ENCODE peak calls at places on chromosomes 7 and 10, in eight cellular contexts. K is KG1; F is GM12891; R is CD8-positive, alpha-beta memory T cell; T is coronary artery; A is NCI-H460; C is NCI-H187 treated with DMSO at 0.1 percent for 48 hours; E is cardiac muscle cell. Q is an unnamed sample.

GRCh38 chr7:16847381-16847860 is 34.4 kb downstream of the AGR3 start:
- DNase-seq in E (peak), R (no peak), T (no peak), K (no peak), C (peak), A (peak), F (no peak), Q (no peak)

GRCh38 chr10:31912898-31913847 is 15.5 kb downstream of the ARHGAP12 start:
- DNase-seq in C (no peak), F (no peak), K (no peak), A (no peak), T (no peak), E (no peak), R (no peak), Q (no peak)

GRCh38 chr10:71727429-71728217 is 8.0 kb upstream of the C10orf105 start:
- DNase-seq in C (no peak), F (peak), A (peak), E (peak), T (no peak), K (peak), R (peak), Q (peak)

GRCh38 chr7:23471090-23471859 is 984 bp upstream of the IGF2BP3 start:
- DNase-seq in E (peak), T (no peak), C (no peak), K (no peak), A (peak), F (peak), R (no peak), Q (no peak)

GRCh38 chr7:69448071-69448470 is 150.2 kb upstream of the AUTS2 start:
- DNase-seq in F (no peak), A (no peak), E (no peak), T (no peak), R (no peak), K (no peak), C (no peak), Q (no peak)

GRCh38 chr7:106812027-106812643 is 52.9 kb upstream of the PIK3CG start:
- DNase-seq in R (no peak), A (no peak), C (no peak), E (no peak), T (no peak), F (no peak), K (no peak), Q (no peak)

GRCh38 chr10:12708921-12709320 is 292.6 kb downstream of the CCDC3 start:
- DNase-seq in A (no peak), E (no peak), F (no peak), T (no peak), R (no peak), C (no peak), K (no peak), Q (no peak)

GRCh38 chr7:46015107-46015868 is 94.2 kb upstream of the IGFBP3 start:
- DNase-seq in R (no peak), K (no peak), F (no peak), C (no peak), E (peak), A (no peak), T (no peak), Q (no peak)

GRCh38 chr7:2201686-2202360 is 30.9 kb downstream of the MAD1L1 start:
- DNase-seq in F (no peak), T (peak), E (no peak), R (no peak), A (no peak), C (no peak), K (no peak), Q (no peak)

GRCh38 chr10:8800426-8800825 is 745.9 kb downstream of the GATA3 start:
- DNase-seq in E (no peak), T (no peak), K (no peak), A (no peak), F (no peak), R (no peak), C (no peak), Q (no peak)

GRCh38 chr10:65377687-65378086 is 1548.1 kb upstream of the LRRTM3 start:
- DNase-seq in C (no peak), R (no peak), A (no peak), T (no peak), F (no peak), E (no peak), K (no peak), Q (no peak)

GRCh38 chr10:60521974-60522405 is 132.3 kb upstream of the ANK3 start:
- DNase-seq in A (no peak), R (no peak), F (no peak), T (no peak), E (no peak), K (no peak), C (no peak), Q (no peak)

GRCh38 chr10:102335184-102335583 is 60.3 kb upstream of the NFKB2 start:
- DNase-seq in T (no peak), K (no peak), A (no peak), E (no peak), R (no peak), C (no peak), F (no peak), Q (no peak)

GRCh38 chr7:662576-662975 is 63.9 kb upstream of the DNAAF5 start:
- DNase-seq in T (no peak), K (no peak), R (peak), E (no peak), C (no peak), A (no peak), F (no peak), Q (no peak)